ENCODE peak calls at places on chromosomes 11 and 22, in five cellular contexts. One of them, this sample, is unnamed.

GRCh38 chr11:66981976-66982578 is 7.0 kb downstream of the C11orf86 start:
- DNase-seq in astrocyte of the cerebellum: peak; percentile 91
- DNase-seq in B cell: no peak
- DNase-seq in fibroblast of the aortic adventitia: peak; percentile 89
- DNase-seq in GM23338: no peak
- DNase-seq in this sample: peak; percentile 98

GRCh38 chr11:68127791-68128681 is 6.8 kb upstream of the CHKA start:
- DNase-seq in B cell: peak; percentile 53
- DNase-seq in astrocyte of the cerebellum: peak; percentile 79
- DNase-seq in GM23338: peak; percentile 98
- DNase-seq in fibroblast of the aortic adventitia: peak; percentile 33
- DNase-seq in this sample: no peak

GRCh38 chr22:25791556-25791955 is 49.6 kb downstream of the MYO18B start:
- DNase-seq in GM23338: no peak
- DNase-seq in B cell: no peak
- DNase-seq in fibroblast of the aortic adventitia: no peak
- DNase-seq in astrocyte of the cerebellum: no peak
- DNase-seq in this sample: no peak

GRCh38 chr22:41915035-41915782 is at the start of gene SHISA8:
- DNase-seq in fibroblast of the aortic adventitia: no peak
- DNase-seq in B cell: peak; percentile 91
- DNase-seq in astrocyte of the cerebellum: no peak
- DNase-seq in GM23338: peak; percentile 73
- DNase-seq in this sample: no peak

GRCh38 chr11:114278342-114279065 is 17.7 kb upstream of the NNMT start:
- DNase-seq in B cell: no peak
- DNase-seq in astrocyte of the cerebellum: no peak
- DNase-seq in GM23338: no peak
- DNase-seq in fibroblast of the aortic adventitia: no peak
- DNase-seq in this sample: no peak

GRCh38 chr11:96101146-96101545 is 177.2 kb upstream of the MTMR2 start:
- DNase-seq in astrocyte of the cerebellum: no peak
- DNase-seq in fibroblast of the aortic adventitia: peak; percentile 52
- DNase-seq in B cell: no peak
- DNase-seq in GM23338: no peak
- DNase-seq in this sample: no peak

GRCh38 chr11:72349616-72350218 is 84.6 kb downstream of the CLPB start:
- DNase-seq in fibroblast of the aortic adventitia: peak; percentile 19
- DNase-seq in B cell: no peak
- DNase-seq in astrocyte of the cerebellum: no peak
- DNase-seq in GM23338: no peak
- DNase-seq in this sample: no peak

GRCh38 chr11:95596011-95596489 is 193.5 kb downstream of the FAM76B start:
- DNase-seq in B cell: no peak
- DNase-seq in astrocyte of the cerebellum: no peak
- DNase-seq in fibroblast of the aortic adventitia: peak; percentile 42
- DNase-seq in GM23338: no peak
- DNase-seq in this sample: no peak

GRCh38 chr11:74090701-74091100 is 80.1 kb downstream of the C2CD3 start:
- DNase-seq in fibroblast of the aortic adventitia: peak; percentile 15
- DNase-seq in astrocyte of the cerebellum: peak; percentile 9
- DNase-seq in B cell: no peak
- DNase-seq in GM23338: no peak
- DNase-seq in this sample: peak; percentile 7

GRCh38 chr11:121866822-121867221 is 249.2 kb downstream of the BLID start:
- DNase-seq in astrocyte of the cerebellum: no peak
- DNase-seq in GM23338: no peak
- DNase-seq in fibroblast of the aortic adventitia: no peak
- DNase-seq in B cell: no peak
- DNase-seq in this sample: no peak

GRCh38 chr11:121864660-121865059 is 251.4 kb downstream of the BLID start:
- DNase-seq in GM23338: no peak
- DNase-seq in B cell: no peak
- DNase-seq in astrocyte of the cerebellum: no peak
- DNase-seq in fibroblast of the aortic adventitia: no peak
- DNase-seq in this sample: no peak

GRCh38 chr11:121869478-121869877 is 246.5 kb downstream of the BLID start:
- DNase-seq in fibroblast of the aortic adventitia: no peak
- DNase-seq in astrocyte of the cerebellum: no peak
- DNase-seq in GM23338: no peak
- DNase-seq in B cell: no peak
- DNase-seq in this sample: no peak

GRCh38 chr11:121873770-121874169 is 242.2 kb downstream of the BLID start:
- DNase-seq in astrocyte of the cerebellum: no peak
- DNase-seq in B cell: no peak
- DNase-seq in fibroblast of the aortic adventitia: no peak
- DNase-seq in GM23338: no peak
- DNase-seq in this sample: no peak

GRCh38 chr11:121870202-121871045 is 245.6 kb downstream of the BLID start:
- DNase-seq in astrocyte of the cerebellum: no peak
- DNase-seq in GM23338: peak; percentile 17
- DNase-seq in fibroblast of the aortic adventitia: peak; percentile 69
- DNase-seq in B cell: no peak
- DNase-seq in this sample: peak; percentile 38
- TF ChIP-seq CTCF in astrocyte of the cerebellum: peak; percentile 24
- TF ChIP-seq CTCF in GM23338: peak; percentile 31
- TF ChIP-seq CTCF in fibroblast of the aortic adventitia: peak; percentile 23
- TF ChIP-seq CTCF in B cell: no peak
- TF ChIP-seq CTCF in this sample: no peak

GRCh38 chr11:60924110-60924905 is at the start of gene TMEM132A:
- DNase-seq in fibroblast of the aortic adventitia: peak; percentile 59
- DNase-seq in B cell: peak; percentile 65
- DNase-seq in GM23338: peak; percentile 93
- DNase-seq in astrocyte of the cerebellum: no peak
- DNase-seq in this sample: peak; percentile 72
- TF ChIP-seq CTCF in fibroblast of the aortic adventitia: no peak
- TF ChIP-seq CTCF in B cell: no peak
- TF ChIP-seq CTCF in GM23338: no peak
- TF ChIP-seq CTCF in astrocyte of the cerebellum: no peak
- TF ChIP-seq CTCF in this sample: no peak

GRCh38 chr22:49585695-49586243 is 241.9 kb downstream of the BRD1 start:
- DNase-seq in GM23338: no peak
- DNase-seq in B cell: no peak
- DNase-seq in astrocyte of the cerebellum: no peak
- DNase-seq in fibroblast of the aortic adventitia: no peak
- DNase-seq in this sample: no peak
- TF ChIP-seq CTCF in GM23338: no peak
- TF ChIP-seq CTCF in B cell: no peak
- TF ChIP-seq CTCF in astrocyte of the cerebellum: no peak
- TF ChIP-seq CTCF in fibroblast of the aortic adventitia: no peak
- TF ChIP-seq CTCF in this sample: no peak

GRCh38 chr11:119602745-119603373 is 126.1 kb downstream of the NECTIN1 start:
- DNase-seq in B cell: no peak
- DNase-seq in astrocyte of the cerebellum: no peak
- DNase-seq in GM23338: peak; percentile 60
- DNase-seq in fibroblast of the aortic adventitia: no peak
- DNase-seq in this sample: no peak
- TF ChIP-seq CTCF in B cell: no peak
- TF ChIP-seq CTCF in astrocyte of the cerebellum: no peak
- TF ChIP-seq CTCF in GM23338: peak; percentile 67
- TF ChIP-seq CTCF in fibroblast of the aortic adventitia: no peak
- TF ChIP-seq CTCF in this sample: no peak

GRCh38 chr11:35523861-35524260 is 1.6 kb downstream of the PAMR1 start:
- DNase-seq in astrocyte of the cerebellum: no peak
- DNase-seq in fibroblast of the aortic adventitia: no peak
- DNase-seq in GM23338: no peak
- DNase-seq in B cell: no peak
- DNase-seq in this sample: no peak
- TF ChIP-seq CTCF in astrocyte of the cerebellum: no peak
- TF ChIP-seq CTCF in fibroblast of the aortic adventitia: no peak
- TF ChIP-seq CTCF in GM23338: no peak
- TF ChIP-seq CTCF in B cell: no peak
- TF ChIP-seq CTCF in this sample: no peak

DNA sequence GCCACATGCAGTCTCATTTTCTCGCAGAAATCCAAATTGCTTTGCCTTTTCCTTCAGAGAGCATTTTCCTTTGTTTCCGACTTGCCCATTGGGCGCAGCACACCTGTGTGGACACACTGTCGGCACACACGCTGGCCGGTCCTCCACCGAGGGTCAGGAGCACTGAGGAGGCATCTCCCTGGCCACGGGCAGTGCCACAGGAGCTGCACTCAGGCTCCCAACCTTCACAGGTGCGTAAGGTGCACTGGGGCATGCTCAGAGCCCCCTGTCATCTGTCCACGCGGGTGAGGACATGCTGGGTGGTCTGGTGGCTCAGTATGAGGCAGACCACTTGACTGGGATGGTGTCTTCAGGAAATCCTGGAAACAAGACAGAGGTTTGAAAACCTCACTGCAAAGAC is 779.1 kb downstream of the BRD1 start:
- DNase-seq in fibroblast of the aortic adventitia: no peak
- DNase-seq in B cell: no peak
- DNase-seq in GM23338: no peak
- DNase-seq in astrocyte of the cerebellum: no peak
- DNase-seq in this sample: no peak
- TF ChIP-seq CTCF in fibroblast of the aortic adventitia: no peak
- TF ChIP-seq CTCF in B cell: no peak
- TF ChIP-seq CTCF in GM23338: no peak
- TF ChIP-seq CTCF in astrocyte of the cerebellum: no peak
- TF ChIP-seq CTCF in this sample: no peak

DNA sequence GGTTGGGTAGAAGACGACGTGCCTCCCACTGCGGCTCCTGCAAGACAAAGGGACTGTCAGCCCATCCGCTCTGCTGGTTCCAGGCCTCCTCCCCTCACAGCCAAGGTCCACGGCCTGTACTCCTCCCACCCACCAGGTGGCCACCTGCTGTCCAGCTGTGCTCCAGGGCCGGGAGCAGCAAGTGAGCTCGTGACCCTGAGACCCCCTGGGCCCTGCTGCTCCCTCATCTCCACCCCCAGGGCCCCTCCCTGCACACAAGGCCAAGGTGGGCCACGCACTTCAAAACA is 27.4 kb downstream of the TSPAN4 start:
- DNase-seq in astrocyte of the cerebellum: no peak
- DNase-seq in B cell: no peak
- DNase-seq in fibroblast of the aortic adventitia: no peak
- DNase-seq in GM23338: peak; percentile 60
- DNase-seq in this sample: no peak
- TF ChIP-seq CTCF in astrocyte of the cerebellum: peak; percentile 9
- TF ChIP-seq CTCF in B cell: no peak
- TF ChIP-seq CTCF in fibroblast of the aortic adventitia: peak; percentile 2
- TF ChIP-seq CTCF in GM23338: peak; percentile 42
- TF ChIP-seq CTCF in this sample: peak; percentile 9

GRCh38 chr11:134360050-134360835 is 28.5 kb downstream of the GLB1L2 start:
- DNase-seq in GM23338: peak; percentile 93
- DNase-seq in astrocyte of the cerebellum: peak; percentile 29
- DNase-seq in fibroblast of the aortic adventitia: peak; percentile 30
- DNase-seq in B cell: peak; percentile 63
- DNase-seq in this sample: peak; percentile 80
- TF ChIP-seq CTCF in GM23338: peak; percentile 99
- TF ChIP-seq CTCF in astrocyte of the cerebellum: peak; percentile 84
- TF ChIP-seq CTCF in fibroblast of the aortic adventitia: peak; percentile 63
- TF ChIP-seq CTCF in B cell: peak; percentile 67
- TF ChIP-seq CTCF in this sample: peak; percentile 93